ENCODE peak calls at places on chromosomes 3 and 15, in seven cellular contexts. One of them, this sample, is unnamed.

GRCh38 chr3:66302288-66302687 is 81.5 kb downstream of the SLC25A26 start:
- DNase-seq in choroid plexus epithelial cell: no peak
- DNase-seq in dorsolateral prefrontal cortex: no peak
- DNase-seq in fibroblast of mammary gland: peak; percentile 2
- DNase-seq in IMR-90: no peak
- DNase-seq in AG04449: no peak
- DNase-seq in kidney: no peak
- DNase-seq in this sample: no peak

GRCh38 chr15:92005154-92005553 is 151.6 kb downstream of the SLCO3A1 start:
- DNase-seq in choroid plexus epithelial cell: no peak
- DNase-seq in dorsolateral prefrontal cortex: no peak
- DNase-seq in fibroblast of mammary gland: no peak
- DNase-seq in IMR-90: no peak
- DNase-seq in AG04449: no peak
- DNase-seq in kidney: no peak
- DNase-seq in this sample: no peak

GRCh38 chr3:66830301-66830700 is 167.8 kb upstream of the KBTBD8 start:
- DNase-seq in choroid plexus epithelial cell: no peak
- DNase-seq in dorsolateral prefrontal cortex: no peak
- DNase-seq in fibroblast of mammary gland: no peak
- DNase-seq in IMR-90: no peak
- DNase-seq in AG04449: no peak
- DNase-seq in kidney: no peak
- DNase-seq in this sample: no peak

GRCh38 chr15:80480171-80480811 is 76.1 kb downstream of the ARNT2 start:
- DNase-seq in choroid plexus epithelial cell: peak; percentile 85
- DNase-seq in dorsolateral prefrontal cortex: no peak
- DNase-seq in fibroblast of mammary gland: peak; percentile 60
- DNase-seq in IMR-90: no peak
- DNase-seq in AG04449: no peak
- DNase-seq in kidney: no peak
- DNase-seq in this sample: no peak

GRCh38 chr3:197462808-197463207 is 93.0 kb downstream of the BDH1 start:
- DNase-seq in choroid plexus epithelial cell: no peak
- DNase-seq in dorsolateral prefrontal cortex: no peak
- DNase-seq in fibroblast of mammary gland: no peak
- DNase-seq in IMR-90: no peak
- DNase-seq in AG04449: no peak
- DNase-seq in kidney: no peak
- DNase-seq in this sample: no peak

GRCh38 chr3:107068980-107069379 is 308.3 kb upstream of the CCDC54 start:
- DNase-seq in choroid plexus epithelial cell: peak; percentile 81
- DNase-seq in dorsolateral prefrontal cortex: no peak
- DNase-seq in fibroblast of mammary gland: peak; percentile 95
- DNase-seq in IMR-90: peak; percentile 83
- DNase-seq in AG04449: peak; percentile 52
- DNase-seq in kidney: no peak
- DNase-seq in this sample: no peak

GRCh38 chr3:155978324-155978723 is 107.9 kb downstream of the GMPS start:
- DNase-seq in choroid plexus epithelial cell: no peak
- DNase-seq in dorsolateral prefrontal cortex: no peak
- DNase-seq in fibroblast of mammary gland: no peak
- DNase-seq in IMR-90: no peak
- DNase-seq in AG04449: no peak
- DNase-seq in kidney: no peak
- DNase-seq in this sample: no peak

GRCh38 chr15:52281085-52282035 is 14.2 kb downstream of the MYO5C start:
- DNase-seq in choroid plexus epithelial cell: no peak
- DNase-seq in dorsolateral prefrontal cortex: no peak
- DNase-seq in fibroblast of mammary gland: peak; percentile 19
- DNase-seq in IMR-90: no peak
- DNase-seq in AG04449: no peak
- DNase-seq in kidney: no peak
- DNase-seq in this sample: no peak

GRCh38 chr3:177041021-177041729 is 156.1 kb downstream of the TBL1XR1 start:
- DNase-seq in choroid plexus epithelial cell: no peak
- DNase-seq in dorsolateral prefrontal cortex: no peak
- DNase-seq in fibroblast of mammary gland: peak; percentile 90
- DNase-seq in IMR-90: peak; percentile 25
- DNase-seq in AG04449: no peak
- DNase-seq in kidney: no peak
- DNase-seq in this sample: peak; percentile 21

GRCh38 chr3:138625707-138626365 is 17.3 kb downstream of the FAIM start:
- DNase-seq in choroid plexus epithelial cell: peak; percentile 55
- DNase-seq in dorsolateral prefrontal cortex: no peak
- DNase-seq in fibroblast of mammary gland: peak; percentile 58
- DNase-seq in IMR-90: peak; percentile 79
- DNase-seq in AG04449: no peak
- DNase-seq in kidney: no peak
- DNase-seq in this sample: no peak

GRCh38 chr3:14274999-14275961 is 96.7 kb downstream of the LSM3 start:
- DNase-seq in choroid plexus epithelial cell: peak; percentile 35
- DNase-seq in dorsolateral prefrontal cortex: no peak
- DNase-seq in fibroblast of mammary gland: peak; percentile 28
- DNase-seq in IMR-90: no peak
- DNase-seq in AG04449: no peak
- DNase-seq in kidney: no peak
- DNase-seq in this sample: no peak

GRCh38 chr15:69340243-69340991 is 41.7 kb downstream of the PAQR5 start:
- DNase-seq in choroid plexus epithelial cell: no peak
- DNase-seq in dorsolateral prefrontal cortex: no peak
- DNase-seq in fibroblast of mammary gland: no peak
- DNase-seq in IMR-90: no peak
- DNase-seq in AG04449: no peak
- DNase-seq in kidney: no peak
- DNase-seq in this sample: no peak

GRCh38 chr3:100717637-100718487 is 8.6 kb downstream of the TFG start:
- DNase-seq in choroid plexus epithelial cell: no peak
- DNase-seq in dorsolateral prefrontal cortex: no peak
- DNase-seq in fibroblast of mammary gland: no peak
- DNase-seq in IMR-90: no peak
- DNase-seq in AG04449: no peak
- DNase-seq in kidney: no peak
- DNase-seq in this sample: no peak

GRCh38 chr3:11096266-11097135 is 57.8 kb upstream of the HRH1 start:
- DNase-seq in choroid plexus epithelial cell: peak; percentile 86
- DNase-seq in dorsolateral prefrontal cortex: peak; percentile 94
- DNase-seq in fibroblast of mammary gland: peak; percentile 93
- DNase-seq in IMR-90: peak; percentile 91
- DNase-seq in AG04449: peak; percentile 61
- DNase-seq in kidney: peak; percentile 93
- DNase-seq in this sample: peak; percentile 83

GRCh38 chr3:38606561-38606960 is 42.9 kb downstream of the SCN5A start:
- DNase-seq in choroid plexus epithelial cell: no peak
- DNase-seq in dorsolateral prefrontal cortex: peak; percentile 34
- DNase-seq in fibroblast of mammary gland: no peak
- DNase-seq in IMR-90: no peak
- DNase-seq in AG04449: no peak
- DNase-seq in kidney: no peak
- DNase-seq in this sample: no peak

GRCh38 chr3:111859061-111859973 is at the start of gene PHLDB2:
- DNase-seq in choroid plexus epithelial cell: peak; percentile 80
- DNase-seq in dorsolateral prefrontal cortex: peak; percentile 47
- DNase-seq in fibroblast of mammary gland: peak; percentile 81
- DNase-seq in IMR-90: peak; percentile 67
- DNase-seq in AG04449: no peak
- DNase-seq in kidney: peak; percentile 94
- DNase-seq in this sample: peak; percentile 78

GRCh38 chr3:5826467-5826866 is 639.0 kb downstream of the EDEM1 start:
- DNase-seq in choroid plexus epithelial cell: no peak
- DNase-seq in dorsolateral prefrontal cortex: no peak
- DNase-seq in fibroblast of mammary gland: no peak
- DNase-seq in IMR-90: no peak
- DNase-seq in AG04449: no peak
- DNase-seq in kidney: no peak
- DNase-seq in this sample: no peak

GRCh38 chr3:60737633-60738399 is 513.4 kb downstream of the FHIT start:
- DNase-seq in choroid plexus epithelial cell: no peak
- DNase-seq in dorsolateral prefrontal cortex: no peak
- DNase-seq in fibroblast of mammary gland: no peak
- DNase-seq in IMR-90: no peak
- DNase-seq in AG04449: no peak
- DNase-seq in kidney: no peak
- DNase-seq in this sample: no peak

GRCh38 chr3:60746690-60747416 is 504.4 kb downstream of the FHIT start:
- DNase-seq in choroid plexus epithelial cell: peak; percentile 26
- DNase-seq in dorsolateral prefrontal cortex: no peak
- DNase-seq in fibroblast of mammary gland: peak; percentile 21
- DNase-seq in IMR-90: peak; percentile 16
- DNase-seq in AG04449: no peak
- DNase-seq in kidney: no peak
- DNase-seq in this sample: no peak

GRCh38 chr3:60742606-60743145 is 508.6 kb downstream of the FHIT start:
- DNase-seq in choroid plexus epithelial cell: peak; percentile 40
- DNase-seq in dorsolateral prefrontal cortex: no peak
- DNase-seq in fibroblast of mammary gland: peak; percentile 45
- DNase-seq in IMR-90: peak; percentile 47
- DNase-seq in AG04449: no peak
- DNase-seq in kidney: no peak
- DNase-seq in this sample: peak; percentile 25

GRCh38 chr3:60746043-60746638 is 505.1 kb downstream of the FHIT start:
- DNase-seq in choroid plexus epithelial cell: no peak
- DNase-seq in dorsolateral prefrontal cortex: no peak
- DNase-seq in fibroblast of mammary gland: peak; percentile 12
- DNase-seq in IMR-90: no peak
- DNase-seq in AG04449: no peak
- DNase-seq in kidney: no peak
- DNase-seq in this sample: no peak

DNA sequence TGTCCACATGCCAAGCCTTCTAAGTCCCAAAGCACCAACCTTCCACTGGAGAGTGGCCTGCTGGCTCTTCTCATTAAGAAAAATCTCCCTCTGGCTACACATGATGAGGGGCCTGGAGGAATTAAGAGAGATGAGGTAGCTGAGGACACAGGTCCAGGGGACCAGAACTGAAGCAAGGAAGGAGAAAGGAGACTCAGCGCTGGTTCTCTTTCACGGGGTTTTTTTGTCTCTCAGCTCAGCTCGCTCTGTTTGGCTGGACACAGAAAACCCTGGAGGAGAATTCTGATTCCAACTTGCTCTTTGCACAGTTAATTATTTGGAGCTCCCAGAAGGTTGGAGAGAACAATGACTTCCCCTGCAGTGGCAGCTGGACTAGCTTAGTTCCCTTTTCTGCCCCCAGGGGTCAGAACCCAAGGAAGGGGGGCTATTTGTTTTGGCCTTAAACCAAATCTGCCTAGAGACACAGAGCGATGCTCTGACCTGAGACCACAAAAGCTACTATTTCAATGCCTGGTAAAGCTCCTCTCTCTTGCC is 507.6 kb downstream of the FHIT start:
- DNase-seq in choroid plexus epithelial cell: peak; percentile 38
- DNase-seq in dorsolateral prefrontal cortex: no peak
- DNase-seq in fibroblast of mammary gland: no peak
- DNase-seq in IMR-90: no peak
- DNase-seq in AG04449: no peak
- DNase-seq in kidney: no peak
- DNase-seq in this sample: no peak
- TF ChIP-seq CTCF in choroid plexus epithelial cell: no peak
- TF ChIP-seq CTCF in dorsolateral prefrontal cortex: no peak
- TF ChIP-seq CTCF in fibroblast of mammary gland: no peak
- TF ChIP-seq CTCF in IMR-90: no peak
- TF ChIP-seq CTCF in AG04449: no peak
- TF ChIP-seq CTCF in kidney: no peak
- TF ChIP-seq CTCF in this sample: no peak

DNA sequence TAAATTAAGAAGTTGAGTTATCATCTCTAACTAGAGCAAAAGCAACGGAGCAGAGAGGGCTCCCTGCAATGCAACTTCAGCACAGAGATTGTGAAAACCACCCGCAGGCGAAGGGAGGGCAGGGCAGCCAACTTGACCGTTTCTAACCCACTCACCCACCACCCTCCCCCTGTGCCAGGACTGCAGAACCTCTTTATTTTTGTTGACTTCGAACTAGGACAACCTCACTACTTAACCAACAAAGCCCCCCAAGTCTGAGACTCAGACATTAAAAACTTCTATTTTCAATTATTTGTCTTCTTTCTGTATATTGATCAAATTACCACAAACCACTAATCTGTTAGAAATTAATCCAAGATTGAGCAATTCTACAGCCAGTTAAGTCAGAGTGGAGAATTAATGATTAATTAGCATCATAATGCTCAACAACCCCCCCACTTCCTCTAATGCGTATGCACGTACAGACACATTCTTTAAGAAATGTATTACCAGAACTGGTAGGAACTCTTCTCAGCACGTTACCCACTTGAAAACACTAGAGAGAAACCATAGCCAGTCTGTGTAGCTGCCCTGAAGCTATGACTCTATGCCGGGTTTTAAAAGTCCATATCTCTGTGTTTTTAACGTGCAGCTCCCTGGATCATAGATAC is 2.0 kb downstream of the MGLL start:
- DNase-seq in choroid plexus epithelial cell: peak; percentile 62
- DNase-seq in dorsolateral prefrontal cortex: no peak
- DNase-seq in fibroblast of mammary gland: peak; percentile 40
- DNase-seq in IMR-90: peak; percentile 46
- DNase-seq in AG04449: no peak
- DNase-seq in kidney: peak; percentile 88
- DNase-seq in this sample: no peak
- H3K4me3 ChIP-seq in choroid plexus epithelial cell: peak overlapping the region; percentile 5
- H3K4me3 ChIP-seq in dorsolateral prefrontal cortex: peak overlapping the region; percentile 82
- H3K4me3 ChIP-seq in fibroblast of mammary gland: peak overlapping the region; percentile 12
- H3K4me3 ChIP-seq in IMR-90: peak overlapping the region; percentile 30
- H3K4me3 ChIP-seq in AG04449: peak overlapping the region; percentile 39
- H3K4me3 ChIP-seq in kidney: peak overlapping the region; percentile 51
- H3K4me3 ChIP-seq in this sample: peak overlapping the region; percentile 91

GRCh38 chr3:172034786-172035685 is 4.3 kb upstream of the FNDC3B start:
- DNase-seq in choroid plexus epithelial cell: no peak
- DNase-seq in dorsolateral prefrontal cortex: no peak
- DNase-seq in fibroblast of mammary gland: no peak
- DNase-seq in IMR-90: peak; percentile 33
- DNase-seq in AG04449: no peak
- DNase-seq in kidney: no peak
- DNase-seq in this sample: no peak
- TF ChIP-seq CTCF in choroid plexus epithelial cell: peak; percentile 52
- TF ChIP-seq CTCF in dorsolateral prefrontal cortex: peak; percentile 60
- TF ChIP-seq CTCF in fibroblast of mammary gland: peak; percentile 50
- TF ChIP-seq CTCF in IMR-90: peak; percentile 45
- TF ChIP-seq CTCF in AG04449: peak; percentile 35
- TF ChIP-seq CTCF in kidney: peak; percentile 63
- TF ChIP-seq CTCF in this sample: peak; percentile 50

GRCh38 chr3:188901671-188902331 is 270.0 kb upstream of the TPRG1 start:
- DNase-seq in choroid plexus epithelial cell: no peak
- DNase-seq in dorsolateral prefrontal cortex: no peak
- DNase-seq in fibroblast of mammary gland: peak; percentile 38
- DNase-seq in IMR-90: peak; percentile 29
- DNase-seq in AG04449: no peak
- DNase-seq in kidney: no peak
- DNase-seq in this sample: no peak

GRCh38 chr3:188900421-188900941 is 271.3 kb upstream of the TPRG1 start:
- DNase-seq in choroid plexus epithelial cell: peak; percentile 60
- DNase-seq in dorsolateral prefrontal cortex: no peak
- DNase-seq in fibroblast of mammary gland: peak; percentile 91
- DNase-seq in IMR-90: peak; percentile 84
- DNase-seq in AG04449: no peak
- DNase-seq in kidney: no peak
- DNase-seq in this sample: no peak

GRCh38 chr3:188904670-188905069 is 267.1 kb upstream of the TPRG1 start:
- DNase-seq in choroid plexus epithelial cell: peak; percentile 90
- DNase-seq in dorsolateral prefrontal cortex: no peak
- DNase-seq in fibroblast of mammary gland: peak; percentile 62
- DNase-seq in IMR-90: peak; percentile 63
- DNase-seq in AG04449: no peak
- DNase-seq in kidney: no peak
- DNase-seq in this sample: no peak

GRCh38 chr3:188899887-188900286 is 271.9 kb upstream of the TPRG1 start:
- DNase-seq in choroid plexus epithelial cell: no peak
- DNase-seq in dorsolateral prefrontal cortex: no peak
- DNase-seq in fibroblast of mammary gland: no peak
- DNase-seq in IMR-90: no peak
- DNase-seq in AG04449: no peak
- DNase-seq in kidney: no peak
- DNase-seq in this sample: no peak

GRCh38 chr3:188901126-188901525 is 270.6 kb upstream of the TPRG1 start:
- DNase-seq in choroid plexus epithelial cell: peak; percentile 39
- DNase-seq in dorsolateral prefrontal cortex: no peak
- DNase-seq in fibroblast of mammary gland: peak; percentile 61
- DNase-seq in IMR-90: peak; percentile 66
- DNase-seq in AG04449: no peak
- DNase-seq in kidney: no peak
- DNase-seq in this sample: no peak
- H3K4me3 ChIP-seq in choroid plexus epithelial cell: no peak overlapping the region
- H3K4me3 ChIP-seq in dorsolateral prefrontal cortex: no peak overlapping the region
- H3K4me3 ChIP-seq in fibroblast of mammary gland: no peak overlapping the region
- H3K4me3 ChIP-seq in IMR-90: no peak overlapping the region
- H3K4me3 ChIP-seq in AG04449: no peak overlapping the region
- H3K4me3 ChIP-seq in kidney: no peak overlapping the region
- H3K4me3 ChIP-seq in this sample: no peak overlapping the region